ENCODE peak calls at places on chromosomes 3 and 15, in six cellular contexts. One of them, this sample, is unnamed.

GRCh38 chr3:11096266-11097135 is 57.8 kb upstream of the HRH1 start:
- DNase-seq in mammary epithelial cell: peak
- DNase-seq in AG04450: peak
- DNase-seq in K562: peak
- DNase-seq in RWPE1: peak
- DNase-seq in PC-3: peak
- DNase-seq in this sample: peak

GRCh38 chr3:8838765-8839423 is 69.5 kb upstream of the OXTR start:
- DNase-seq in K562: no peak
- DNase-seq in RWPE1: no peak
- DNase-seq in AG04450: no peak
- DNase-seq in mammary epithelial cell: no peak
- DNase-seq in PC-3: no peak
- DNase-seq in this sample: no peak

GRCh38 chr15:95326689-95327525 is 1003.6 kb upstream of the NR2F2 start:
- DNase-seq in K562: no peak
- DNase-seq in mammary epithelial cell: no peak
- DNase-seq in PC-3: no peak
- DNase-seq in RWPE1: no peak
- DNase-seq in AG04450: no peak
- DNase-seq in this sample: no peak

GRCh38 chr15:39627456-39628130 is 46.7 kb downstream of the THBS1 start:
- DNase-seq in PC-3: no peak
- DNase-seq in K562: no peak
- DNase-seq in mammary epithelial cell: no peak
- DNase-seq in RWPE1: no peak
- DNase-seq in AG04450: no peak
- DNase-seq in this sample: no peak

GRCh38 chr3:135229018-135229495 is 434.0 kb downstream of the EPHB1 start:
- DNase-seq in mammary epithelial cell: no peak
- DNase-seq in PC-3: no peak
- DNase-seq in K562: no peak
- DNase-seq in RWPE1: no peak
- DNase-seq in AG04450: no peak
- DNase-seq in this sample: no peak

GRCh38 chr15:82543155-82543554 is 2.9 kb upstream of the RPS17 start:
- DNase-seq in mammary epithelial cell: no peak
- DNase-seq in RWPE1: no peak
- DNase-seq in K562: no peak
- DNase-seq in AG04450: peak
- DNase-seq in PC-3: no peak
- DNase-seq in this sample: no peak

GRCh38 chr3:40800343-40800742 is 275.6 kb downstream of the ZNF621 start:
- DNase-seq in mammary epithelial cell: peak
- DNase-seq in RWPE1: peak
- DNase-seq in AG04450: peak
- DNase-seq in K562: no peak
- DNase-seq in PC-3: peak
- DNase-seq in this sample: peak

GRCh38 chr3:123431658-123432323 is 17.1 kb downstream of the ADCY5 start:
- DNase-seq in AG04450: no peak
- DNase-seq in mammary epithelial cell: no peak
- DNase-seq in PC-3: no peak
- DNase-seq in RWPE1: no peak
- DNase-seq in K562: no peak
- DNase-seq in this sample: no peak

GRCh38 chr3:187112934-187113793 is 26.1 kb downstream of the RPL39L start:
- DNase-seq in RWPE1: peak
- DNase-seq in AG04450: no peak
- DNase-seq in PC-3: peak
- DNase-seq in K562: no peak
- DNase-seq in mammary epithelial cell: peak
- DNase-seq in this sample: no peak

GRCh38 chr3:129313983-129314756 is 35.5 kb downstream of the HMCES start:
- DNase-seq in RWPE1: no peak
- DNase-seq in PC-3: peak
- DNase-seq in K562: peak
- DNase-seq in AG04450: no peak
- DNase-seq in mammary epithelial cell: peak
- DNase-seq in this sample: no peak

GRCh38 chr3:45711936-45712335 is 22.7 kb downstream of the SACM1L start:
- DNase-seq in K562: no peak
- DNase-seq in RWPE1: no peak
- DNase-seq in AG04450: no peak
- DNase-seq in mammary epithelial cell: no peak
- DNase-seq in PC-3: no peak
- DNase-seq in this sample: no peak

GRCh38 chr3:150469931-150470740 is 62.0 kb downstream of the TSC22D2 start:
- DNase-seq in AG04450: no peak
- DNase-seq in RWPE1: no peak
- DNase-seq in mammary epithelial cell: peak
- DNase-seq in K562: no peak
- DNase-seq in PC-3: peak
- DNase-seq in this sample: peak

GRCh38 chr3:100789582-100789981 is 80.3 kb downstream of the TFG start:
- DNase-seq in PC-3: peak
- DNase-seq in mammary epithelial cell: no peak
- DNase-seq in K562: no peak
- DNase-seq in AG04450: no peak
- DNase-seq in RWPE1: no peak
- DNase-seq in this sample: no peak

GRCh38 chr3:127124135-127124534 is 68.8 kb upstream of the PRR23E start:
- DNase-seq in K562: no peak
- DNase-seq in mammary epithelial cell: peak
- DNase-seq in AG04450: no peak
- DNase-seq in RWPE1: peak
- DNase-seq in PC-3: no peak
- DNase-seq in this sample: no peak

GRCh38 chr3:177358085-177358967 is 161.0 kb upstream of the TBL1XR1 start:
- DNase-seq in K562: peak
- DNase-seq in AG04450: no peak
- DNase-seq in PC-3: peak
- DNase-seq in RWPE1: peak
- DNase-seq in mammary epithelial cell: peak
- DNase-seq in this sample: no peak

GRCh38 chr3:110697961-110698360 is 373.7 kb upstream of the NECTIN3 start:
- DNase-seq in AG04450: no peak
- DNase-seq in K562: no peak
- DNase-seq in mammary epithelial cell: no peak
- DNase-seq in RWPE1: no peak
- DNase-seq in PC-3: no peak
- DNase-seq in this sample: no peak

GRCh38 chr15:63371297-63371918 is 10.2 kb downstream of the CA12 start:
- DNase-seq in K562: no peak
- DNase-seq in AG04450: no peak
- DNase-seq in PC-3: no peak
- DNase-seq in mammary epithelial cell: peak
- DNase-seq in RWPE1: no peak
- DNase-seq in this sample: peak

GRCh38 chr3:53077476-53078220 is 31.8 kb upstream of the SFMBT1 start:
- DNase-seq in AG04450: no peak
- DNase-seq in mammary epithelial cell: no peak
- DNase-seq in K562: no peak
- DNase-seq in PC-3: no peak
- DNase-seq in RWPE1: no peak
- DNase-seq in this sample: no peak

GRCh38 chr15:75827691-75828090 is 15.6 kb upstream of the UBE2Q2 start:
- DNase-seq in PC-3: no peak
- DNase-seq in mammary epithelial cell: peak
- DNase-seq in AG04450: no peak
- DNase-seq in K562: no peak
- DNase-seq in RWPE1: peak
- DNase-seq in this sample: peak

GRCh38 chr3:123636431-123636841 is 51.6 kb upstream of the HACD2 start:
- DNase-seq in PC-3: no peak
- DNase-seq in mammary epithelial cell: no peak
- DNase-seq in RWPE1: no peak
- DNase-seq in AG04450: no peak
- DNase-seq in K562: peak
- DNase-seq in this sample: no peak

GRCh38 chr15:67240235-67241131 is 14.0 kb downstream of the AAGAB start:
- DNase-seq in AG04450: no peak
- DNase-seq in K562: no peak
- DNase-seq in mammary epithelial cell: peak
- DNase-seq in PC-3: peak
- DNase-seq in RWPE1: peak
- DNase-seq in this sample: no peak

GRCh38 chr3:17181413-17181907 is 296.7 kb downstream of the PLCL2 start:
- DNase-seq in mammary epithelial cell: no peak
- DNase-seq in PC-3: no peak
- DNase-seq in RWPE1: no peak
- DNase-seq in AG04450: no peak
- DNase-seq in K562: no peak
- DNase-seq in this sample: no peak

GRCh38 chr15:34584321-34584668 is 844 bp upstream of the GOLGA8B start:
- DNase-seq in AG04450: no peak
- DNase-seq in K562: peak
- DNase-seq in PC-3: no peak
- DNase-seq in mammary epithelial cell: peak
- DNase-seq in RWPE1: no peak
- DNase-seq in this sample: no peak

GRCh38 chr3:54427501-54427900 is 305.1 kb downstream of the CACNA2D3 start:
- DNase-seq in RWPE1: no peak
- DNase-seq in mammary epithelial cell: no peak
- DNase-seq in K562: no peak
- DNase-seq in AG04450: no peak
- DNase-seq in PC-3: no peak
- DNase-seq in this sample: no peak

GRCh38 chr15:98803228-98804056 is 155.1 kb downstream of the IGF1R start:
- DNase-seq in RWPE1: peak
- DNase-seq in K562: no peak
- DNase-seq in PC-3: peak
- DNase-seq in AG04450: peak
- DNase-seq in mammary epithelial cell: peak
- DNase-seq in this sample: peak

GRCh38 chr3:169008772-169009358 is 654.6 kb downstream of the MECOM start:
- DNase-seq in mammary epithelial cell: peak
- DNase-seq in AG04450: no peak
- DNase-seq in PC-3: no peak
- DNase-seq in K562: no peak
- DNase-seq in RWPE1: no peak
- DNase-seq in this sample: no peak

GRCh38 chr3:64215084-64215483 is 10.2 kb downstream of the PRICKLE2 start:
- DNase-seq in mammary epithelial cell: no peak
- DNase-seq in AG04450: no peak
- DNase-seq in PC-3: no peak
- DNase-seq in RWPE1: no peak
- DNase-seq in K562: no peak
- DNase-seq in this sample: no peak
- H3K27ac ChIP-seq in mammary epithelial cell: peak
- H3K27ac ChIP-seq in AG04450: peak
- H3K27ac ChIP-seq in PC-3: no peak
- H3K27ac ChIP-seq in RWPE1: peak
- H3K27ac ChIP-seq in K562: no peak
- H3K27ac ChIP-seq in this sample: no peak

GRCh38 chr3:5187920-5188418 is 462 bp downstream of the EDEM1 start:
- DNase-seq in AG04450: no peak
- DNase-seq in PC-3: peak
- DNase-seq in mammary epithelial cell: peak
- DNase-seq in RWPE1: peak
- DNase-seq in K562: peak
- DNase-seq in this sample: no peak

GRCh38 chr3:5186854-5187151 is 704 bp upstream of the EDEM1 start:
- DNase-seq in RWPE1: peak
- DNase-seq in mammary epithelial cell: peak
- DNase-seq in AG04450: no peak
- DNase-seq in K562: no peak
- DNase-seq in PC-3: peak
- DNase-seq in this sample: no peak

GRCh38 chr3:5187152-5187919 is at the start of gene EDEM1:
- DNase-seq in mammary epithelial cell: peak
- DNase-seq in RWPE1: peak
- DNase-seq in PC-3: peak
- DNase-seq in K562: peak
- DNase-seq in AG04450: peak
- DNase-seq in this sample: peak

GRCh38 chr3:5186089-5186853 is 1.2 kb upstream of the EDEM1 start:
- DNase-seq in K562: no peak
- DNase-seq in AG04450: no peak
- DNase-seq in mammary epithelial cell: no peak
- DNase-seq in RWPE1: peak
- DNase-seq in PC-3: no peak
- DNase-seq in this sample: no peak

DNA sequence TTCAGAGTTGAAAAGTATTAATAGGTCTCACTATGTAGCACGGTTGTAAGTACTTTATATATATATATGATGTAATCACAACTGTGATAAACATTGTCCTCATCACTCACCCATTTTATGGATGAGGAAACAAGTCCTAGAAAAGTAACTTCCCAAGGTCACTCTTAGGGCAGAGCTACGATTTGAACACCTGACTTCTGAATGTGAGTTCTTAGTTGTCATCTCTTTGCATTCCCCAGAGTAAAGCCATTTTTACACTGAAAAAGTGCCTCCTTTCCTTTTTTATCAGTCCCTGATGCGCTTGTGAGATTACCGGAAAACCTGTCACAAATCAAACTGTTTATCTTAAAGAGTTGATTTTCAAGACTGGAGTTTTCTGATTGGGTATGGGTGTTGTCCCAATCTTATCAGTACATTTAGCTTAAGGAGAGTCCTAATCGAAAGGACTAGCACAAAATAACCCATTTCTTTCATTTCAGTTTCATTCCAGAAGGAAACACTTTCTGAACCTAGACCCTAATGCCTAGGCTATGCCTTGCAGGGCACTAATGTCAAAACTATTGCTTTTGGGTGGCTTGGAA is 2.3 kb upstream of the EDEM1 start:
- DNase-seq in PC-3: no peak
- DNase-seq in RWPE1: no peak
- DNase-seq in AG04450: no peak
- DNase-seq in K562: no peak
- DNase-seq in mammary epithelial cell: no peak
- DNase-seq in this sample: no peak
- H3K27ac ChIP-seq in PC-3: no peak
- H3K27ac ChIP-seq in RWPE1: no peak
- H3K27ac ChIP-seq in AG04450: no peak
- H3K27ac ChIP-seq in K562: peak
- H3K27ac ChIP-seq in mammary epithelial cell: no peak
- H3K27ac ChIP-seq in this sample: peak

DNA sequence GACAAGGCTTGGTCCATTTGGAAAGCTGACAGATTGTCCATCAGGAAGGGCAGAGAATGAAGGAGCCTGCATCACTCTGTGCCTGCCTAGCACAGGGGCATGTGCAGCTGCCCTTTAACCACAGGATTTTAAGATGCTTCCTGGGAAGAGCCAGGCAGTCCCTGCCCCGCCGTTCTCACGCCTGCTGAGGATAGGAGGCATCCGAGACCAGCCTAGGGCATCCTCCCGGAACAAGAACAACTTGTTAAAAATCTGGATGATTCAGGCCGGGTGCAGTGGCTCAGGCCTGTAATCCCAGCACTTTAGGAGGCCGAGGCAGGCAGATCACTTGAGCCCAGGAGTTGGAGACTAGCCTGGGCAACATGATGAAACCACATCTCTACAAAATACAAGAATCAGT is 15.2 kb downstream of the NRROS start:
- DNase-seq in mammary epithelial cell: peak
- DNase-seq in PC-3: peak
- DNase-seq in AG04450: no peak
- DNase-seq in K562: no peak
- DNase-seq in RWPE1: peak
- DNase-seq in this sample: no peak
- H3K27ac ChIP-seq in mammary epithelial cell: no peak
- H3K27ac ChIP-seq in PC-3: no peak
- H3K27ac ChIP-seq in AG04450: no peak
- H3K27ac ChIP-seq in K562: no peak
- H3K27ac ChIP-seq in RWPE1: peak
- H3K27ac ChIP-seq in this sample: no peak

GRCh38 chr3:52069891-52070290 is 13.5 kb upstream of the DUSP7 start:
- DNase-seq in AG04450: no peak
- DNase-seq in RWPE1: no peak
- DNase-seq in K562: no peak
- DNase-seq in mammary epithelial cell: no peak
- DNase-seq in PC-3: no peak
- DNase-seq in this sample: no peak
- H3K27ac ChIP-seq in AG04450: no peak
- H3K27ac ChIP-seq in RWPE1: peak
- H3K27ac ChIP-seq in K562: no peak
- H3K27ac ChIP-seq in mammary epithelial cell: no peak
- H3K27ac ChIP-seq in PC-3: no peak
- H3K27ac ChIP-seq in this sample: no peak